ENCODE peak calls at places on chromosomes 16 and 17, in ten cellular contexts. K is heart left ventricle, M is pancreas, G is OCI-LY7, V is AG09309, H is fibroblast of the aortic adventitia, Z is right lobe of liver, P is fibroblast of lung, T is nephron progenitor cell, I is PC-3. A is an unnamed sample.

GRCh38 chr17:41500131-41500911 is 5.1 kb downstream of the KRT13 start:
- DNase-seq in H (peak), P (peak), V (no peak), I (peak), M (no peak), T (no peak), G (no peak), K (no peak), Z (no peak), A (no peak)

GRCh38 chr17:57086069-57086930 is 1.3 kb downstream of the AKAP1 start:
- DNase-seq in M (peak), H (peak), T (peak), I (peak), V (no peak), G (peak), Z (peak), P (peak), K (peak), A (peak)

GRCh38 chr17:3600529-3601205 is 8.5 kb downstream of the TRPV1 start:
- DNase-seq in V (no peak), H (no peak), I (no peak), Z (peak), M (no peak), G (no peak), K (no peak), P (no peak), T (no peak), A (no peak)

GRCh38 chr17:35578195-35578928 is at the start of gene PEX12:
- DNase-seq in Z (peak), M (peak), I (peak), P (peak), H (peak), V (no peak), T (peak), G (peak), K (peak), A (peak)

GRCh38 chr16:46793841-46794240 is 37.1 kb downstream of the C16orf87 start:
- DNase-seq in H (no peak), T (no peak), G (no peak), V (no peak), P (no peak), K (no peak), Z (no peak), M (no peak), I (no peak), A (no peak)

GRCh38 chr17:74601944-74602572 is 10.0 kb upstream of the CD300LD start:
- DNase-seq in M (no peak), P (peak), I (peak), H (peak), Z (no peak), K (no peak), V (no peak), G (peak), T (peak), A (no peak)

GRCh38 chr16:25110392-25110947 is 1.1 kb upstream of the LCMT1 start:
- DNase-seq in I (no peak), G (peak), V (no peak), K (no peak), Z (no peak), M (no peak), H (no peak), T (no peak), P (no peak), A (no peak)

GRCh38 chr16:2987854-2988253 is 7.6 kb upstream of the PKMYT1 start:
- DNase-seq in K (no peak), H (no peak), I (no peak), T (no peak), V (no peak), G (no peak), Z (no peak), M (no peak), P (no peak), A (no peak)

GRCh38 chr16:68893710-68894705 is 50.7 kb downstream of the TANGO6 start:
- DNase-seq in P (peak), T (peak), I (peak), M (peak), Z (peak), H (peak), K (peak), V (no peak), G (no peak), A (no peak)

GRCh38 chr16:84143784-84144199 is 1.2 kb downstream of the HSDL1 start:
- DNase-seq in Z (no peak), P (no peak), M (no peak), K (no peak), V (no peak), H (no peak), T (peak), I (no peak), G (no peak), A (no peak)

GRCh38 chr16:84143081-84143480 is 1.9 kb downstream of the HSDL1 start:
- DNase-seq in I (no peak), Z (no peak), G (no peak), M (no peak), H (no peak), P (no peak), V (no peak), K (no peak), T (no peak), A (no peak)

GRCh38 chr16:84138824-84139627 is 6.0 kb downstream of the HSDL1 start:
- DNase-seq in K (peak), M (no peak), V (no peak), G (no peak), Z (no peak), P (peak), H (peak), I (peak), T (no peak), A (no peak)

GRCh38 chr16:84139628-84140258 is 5.2 kb downstream of the HSDL1 start:
- DNase-seq in G (no peak), M (no peak), V (no peak), H (no peak), T (no peak), Z (no peak), K (no peak), P (no peak), I (no peak), A (no peak)

DNA sequence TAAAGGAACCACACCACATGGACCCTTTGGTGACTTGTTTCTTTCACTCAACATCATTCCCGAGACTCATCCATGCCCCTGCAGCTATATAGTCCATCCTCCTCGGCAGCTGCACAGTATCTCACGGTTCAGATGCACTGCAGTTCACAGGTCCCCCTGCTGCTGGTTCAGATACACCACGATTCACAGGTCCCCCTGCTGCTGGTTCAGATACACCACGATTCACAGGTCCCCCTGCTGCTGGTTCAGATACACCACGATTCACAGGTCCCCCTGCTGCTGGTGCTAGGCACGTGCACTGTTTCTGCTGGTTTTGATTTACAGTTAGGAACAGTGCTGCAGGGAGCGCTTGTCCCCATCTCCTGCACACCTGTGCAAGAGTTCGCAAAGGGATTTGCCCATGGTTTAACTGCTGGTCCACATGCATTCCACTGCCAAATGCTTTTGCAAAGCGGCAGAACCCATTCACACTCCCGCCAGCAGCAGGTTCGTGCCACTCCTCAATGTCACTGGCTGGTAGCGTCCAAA is 3.8 kb downstream of the HSDL1 start:
- DNase-seq in Z (no peak), I (no peak), T (no peak), H (no peak), P (no peak), K (no peak), V (no peak), G (peak), M (no peak), A (no peak)
- TF ChIP-seq CTCF in Z (no peak), I (peak), T (no peak), H (no peak), P (no peak), K (no peak), V (no peak), G (peak), M (no peak), A (no peak)

GRCh38 chr17:8109669-8110455 is 8.5 kb downstream of the ALOXE3 start:
- DNase-seq in M (peak), I (peak), V (no peak), T (peak), H (peak), P (peak), K (peak), Z (no peak), G (peak), A (peak)

GRCh38 chr17:8105957-8106398 is 12.3 kb downstream of the ALOXE3 start:
- DNase-seq in H (peak), I (no peak), G (peak), Z (no peak), T (no peak), M (no peak), P (no peak), V (no peak), K (no peak), A (no peak)

GRCh38 chr17:8110456-8110804 is 7.9 kb downstream of the ALOXE3 start:
- DNase-seq in V (no peak), H (no peak), K (no peak), P (no peak), T (no peak), Z (no peak), I (no peak), M (no peak), G (no peak), A (no peak)

GRCh38 chr17:8110907-8111306 is 7.4 kb downstream of the ALOXE3 start:
- DNase-seq in I (no peak), H (no peak), M (no peak), T (no peak), P (no peak), V (no peak), Z (no peak), K (no peak), G (no peak), A (no peak)

GRCh38 chr17:8108972-8109668 is 9.2 kb downstream of the ALOXE3 start:
- DNase-seq in I (no peak), G (no peak), Z (no peak), P (no peak), K (no peak), V (no peak), H (no peak), M (no peak), T (no peak), A (no peak)
- TF ChIP-seq CTCF in I (no peak), G (no peak), Z (no peak), P (no peak), K (no peak), V (no peak), H (no peak), M (no peak), T (no peak), A (no peak)

GRCh38 chr16:57722651-57723050 is 12.9 kb upstream of the KATNB1 start:
- DNase-seq in K (no peak), P (no peak), H (no peak), V (no peak), Z (no peak), I (no peak), G (no peak), T (no peak), M (no peak), A (no peak)

GRCh38 chr16:57721356-57721755 is 14.2 kb upstream of the KATNB1 start:
- DNase-seq in Z (no peak), I (no peak), K (no peak), M (no peak), H (no peak), P (no peak), V (no peak), G (no peak), T (no peak), A (no peak)

GRCh38 chr16:57723170-57723569 is 12.4 kb upstream of the KATNB1 start:
- DNase-seq in V (no peak), G (no peak), T (no peak), I (no peak), K (no peak), H (no peak), Z (no peak), M (no peak), P (no peak), A (no peak)

GRCh38 chr16:57721765-57722499 is 13.6 kb upstream of the KATNB1 start:
- DNase-seq in I (no peak), V (no peak), G (no peak), K (no peak), M (no peak), H (no peak), P (no peak), Z (no peak), T (no peak), A (no peak)

DNA sequence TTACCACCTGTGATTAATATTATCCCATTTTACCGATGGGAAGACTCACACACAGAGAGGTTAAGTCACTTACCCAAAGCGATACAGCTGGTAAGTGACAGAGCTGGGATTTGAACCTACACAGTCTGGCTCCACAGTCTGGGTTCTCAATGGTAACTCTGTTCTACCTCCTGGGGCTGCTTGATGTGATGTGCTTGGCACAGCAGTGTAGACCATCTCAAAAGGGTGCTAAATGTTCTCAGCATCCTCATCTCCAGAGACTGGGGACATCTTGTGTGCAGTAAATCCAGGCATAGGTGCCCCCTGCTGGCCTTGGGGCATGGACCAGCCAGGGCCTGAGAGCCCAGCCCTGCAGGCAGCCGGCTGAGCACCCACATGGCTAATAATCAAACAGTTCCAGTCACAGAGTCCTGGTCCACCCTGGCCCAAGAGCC is 15.4 kb upstream of the KATNB1 start:
- DNase-seq in H (peak), P (peak), T (peak), Z (peak), M (peak), I (peak), G (peak), K (peak), V (peak), A (peak)
- TF ChIP-seq CTCF in H (peak), P (peak), T (peak), Z (peak), M (peak), I (peak), G (peak), K (peak), V (peak), A (peak)

GRCh38 chr17:10117581-10118001 is 80.8 kb downstream of the GAS7 start:
- DNase-seq in I (no peak), H (no peak), T (no peak), P (no peak), G (no peak), V (no peak), M (no peak), K (peak), Z (no peak), A (peak)
- TF ChIP-seq CTCF in I (no peak), H (no peak), T (no peak), P (no peak), G (no peak), V (no peak), M (no peak), K (no peak), Z (no peak), A (peak)

GRCh38 chr17:50620848-50621247 is 13.8 kb upstream of the ABCC3 start:
- DNase-seq in Z (no peak), T (no peak), V (no peak), H (no peak), K (no peak), G (peak), M (no peak), P (no peak), I (no peak), A (no peak)
- TF ChIP-seq CTCF in Z (no peak), T (peak), V (no peak), H (no peak), K (no peak), G (peak), M (no peak), P (no peak), I (peak), A (no peak)

GRCh38 chr17:81102869-81103268 is 62.4 kb upstream of the PVALEF start:
- DNase-seq in M (no peak), I (no peak), G (no peak), Z (no peak), V (no peak), K (no peak), P (no peak), H (no peak), T (no peak), A (no peak)
- TF ChIP-seq CTCF in M (no peak), I (no peak), G (no peak), Z (no peak), V (no peak), K (no peak), P (no peak), H (no peak), T (no peak), A (no peak)